ENCODE peak calls at places on chromosomes 2 and 18, in seven cellular contexts. K is WERI-Rb-1, T is GF-D8, D is EH, Z is GM20000, Q is foreskin fibroblast, S is cardiac muscle cell. F is an unnamed sample.

GRCh38 chr2:23553561-23553960 is 168.6 kb downstream of the KLHL29 start:
- DNase-seq in K (no peak), T (no peak), D (no peak), Z (no peak), Q (no peak), S (no peak), F (no peak)

GRCh38 chr2:97714084-97714949 is 941 bp downstream of the ZAP70 start:
- DNase-seq in K (peak), T (no peak), D (no peak), Z (no peak), Q (no peak), S (no peak), F (no peak)

GRCh38 chr2:44362207-44363015 is 664 bp downstream of the CAMKMT start:
- DNase-seq in K (peak), T (peak), D (peak), Z (peak), Q (peak), S (peak), F (peak)

GRCh38 chr2:84373391-84373790 is 85.7 kb downstream of the SUCLG1 start:
- DNase-seq in K (no peak), T (no peak), D (peak), Z (no peak), Q (no peak), S (no peak), F (no peak)

GRCh38 chr2:67970542-67970941 is 92.3 kb downstream of the C1D start:
- DNase-seq in K (no peak), T (no peak), D (no peak), Z (no peak), Q (no peak), S (no peak), F (no peak)

GRCh38 chr2:235506291-235506996 is 12.6 kb downstream of the AGAP1 start:
- DNase-seq in K (no peak), T (no peak), D (no peak), Z (no peak), Q (peak), S (no peak), F (no peak)

GRCh38 chr2:37848451-37848850 is 76.6 kb upstream of the RMDN2 start:
- DNase-seq in K (no peak), T (no peak), D (no peak), Z (no peak), Q (no peak), S (no peak), F (no peak)

GRCh38 chr2:27306136-27306535 is 2.1 kb downstream of the UCN start:
- DNase-seq in K (no peak), T (no peak), D (no peak), Z (no peak), Q (no peak), S (no peak), F (no peak)

GRCh38 chr2:23350026-23350791 is 34.8 kb upstream of the KLHL29 start:
- DNase-seq in K (no peak), T (no peak), D (peak), Z (no peak), Q (peak), S (no peak), F (no peak)

GRCh38 chr2:28447943-28448737 is 47.7 kb upstream of the PLB1 start:
- DNase-seq in K (no peak), T (peak), D (peak), Z (no peak), Q (peak), S (no peak), F (peak)

GRCh38 chr2:1455466-1455865 is 42.2 kb downstream of the TPO start:
- DNase-seq in K (peak), T (no peak), D (peak), Z (no peak), Q (peak), S (no peak), F (no peak)

GRCh38 chr2:151197184-151198070 is 64.2 kb downstream of the RBM43 start:
- DNase-seq in K (no peak), T (no peak), D (no peak), Z (no peak), Q (no peak), S (no peak), F (no peak)

GRCh38 chr2:176002684-176003225 is 688 bp upstream of the LNPK start:
- DNase-seq in K (peak), T (no peak), D (peak), Z (peak), Q (peak), S (peak), F (no peak)

GRCh38 chr2:237486334-237486818 is 675 bp upstream of the MLPH start:
- DNase-seq in K (no peak), T (no peak), D (peak), Z (no peak), Q (peak), S (no peak), F (no peak)

GRCh38 chr18:47846431-47846830 is 84.0 kb downstream of the SMAD2 start:
- DNase-seq in K (no peak), T (no peak), D (peak), Z (no peak), Q (no peak), S (peak), F (no peak)

GRCh38 chr2:45813003-45813601 is 161.6 kb downstream of the PRKCE start:
- DNase-seq in K (peak), T (no peak), D (peak), Z (no peak), Q (peak), S (no peak), F (no peak)

GRCh38 chr2:26034597-26035067 is 748 bp downstream of the RAB10 start:
- DNase-seq in K (no peak), T (no peak), D (peak), Z (no peak), Q (no peak), S (peak), F (no peak)

GRCh38 chr2:28507806-28508764 is 12.2 kb downstream of the PLB1 start:
- DNase-seq in K (no peak), T (no peak), D (no peak), Z (no peak), Q (peak), S (no peak), F (no peak)

GRCh38 chr2:142286618-142287017 is 155.8 kb upstream of the LRP1B start:
- DNase-seq in K (peak), T (no peak), D (peak), Z (peak), Q (no peak), S (peak), F (no peak)

GRCh38 chr2:130894326-130894942 is 57.7 kb downstream of the ARHGEF4 start:
- DNase-seq in K (no peak), T (no peak), D (no peak), Z (no peak), Q (no peak), S (no peak), F (no peak)

GRCh38 chr2:27735263-27735904 is 36.1 kb upstream of the MRPL33 start:
- DNase-seq in K (peak), T (no peak), D (peak), Z (no peak), Q (peak), S (peak), F (no peak)

GRCh38 chr2:57936216-57936615 is 110.4 kb upstream of the VRK2 start:
- DNase-seq in K (no peak), T (no peak), D (no peak), Z (no peak), Q (peak), S (no peak), F (no peak)

GRCh38 chr2:54508521-54508920 is 52.4 kb downstream of the SPTBN1 start:
- DNase-seq in K (no peak), T (no peak), D (no peak), Z (no peak), Q (no peak), S (no peak), F (no peak)

GRCh38 chr2:124970065-124970464 is 945.0 kb downstream of the CNTNAP5 start:
- DNase-seq in K (no peak), T (no peak), D (no peak), Z (no peak), Q (no peak), S (no peak), F (no peak)

GRCh38 chr2:12318427-12319057 is 398.2 kb upstream of the TRIB2 start:
- DNase-seq in K (no peak), T (no peak), D (peak), Z (no peak), Q (peak), S (no peak), F (no peak)

GRCh38 chr2:80302001-80302464 is 2.5 kb downstream of the LRRTM1 start:
- DNase-seq in K (no peak), T (no peak), D (no peak), Z (no peak), Q (peak), S (no peak), F (no peak)

GRCh38 chr2:172105715-172106124 is 3.0 kb upstream of the DLX2 start:
- DNase-seq in K (no peak), T (no peak), D (no peak), Z (peak), Q (no peak), S (no peak), F (no peak)

GRCh38 chr2:136115183-136115751 is 2.7 kb downstream of the CXCR4 start:
- DNase-seq in K (no peak), T (no peak), D (no peak), Z (no peak), Q (no peak), S (no peak), F (no peak)